ENCODE peak calls at places on chromosomes 16 and 17, in ten cellular contexts. B, H, R, X, T, D, Q, L, G and P are unnamed samples.

GRCh38 chr17:55089955-55090573 is 121.5 kb downstream of the STXBP4 start:
- DNase-seq in X (no peak), T (no peak), H (no peak), R (no peak), Q (peak), L (no peak), G (peak), D (no peak), B (no peak), P (no peak)

GRCh38 chr16:66961065-66961744 is at the start of gene CES3:
- DNase-seq in X (no peak), G (peak), L (no peak), B (no peak), D (peak), Q (peak), H (peak), T (peak), R (peak), P (peak)

GRCh38 chr17:80283116-80283852 is 22.6 kb downstream of the RNF213 start:
- DNase-seq in R (peak), B (no peak), H (no peak), T (no peak), Q (no peak), D (no peak), G (no peak), L (no peak), X (no peak), P (no peak)

GRCh38 chr17:33266116-33266515 is 27.0 kb downstream of the ASIC2 start:
- DNase-seq in X (no peak), L (no peak), R (no peak), G (no peak), T (no peak), H (no peak), D (no peak), Q (no peak), B (no peak), P (no peak)

GRCh38 chr17:81342062-81342699 is 47.1 kb upstream of the SLC38A10 start:
- DNase-seq in H (no peak), X (no peak), Q (peak), R (no peak), D (no peak), L (no peak), B (peak), G (peak), T (no peak), P (no peak)

GRCh38 chr16:65032397-65032796 is 89.5 kb downstream of the CDH11 start:
- DNase-seq in B (no peak), G (no peak), Q (no peak), L (no peak), R (no peak), T (no peak), H (no peak), D (no peak), X (no peak), P (no peak)

GRCh38 chr16:81623365-81624102 is 155.6 kb upstream of the PLCG2 start:
- DNase-seq in T (peak), L (no peak), B (no peak), R (peak), Q (peak), X (no peak), G (peak), D (peak), H (no peak), P (peak)

GRCh38 chr16:67258160-67258835 is 9.5 kb downstream of the SLC9A5 start:
- DNase-seq in B (peak), G (no peak), L (no peak), D (no peak), T (no peak), Q (no peak), X (no peak), H (no peak), R (no peak), P (no peak)

GRCh38 chr16:86563489-86564345 is 2.9 kb upstream of the FOXC2 start:
- DNase-seq in G (peak), R (peak), L (peak), Q (peak), B (peak), X (peak), D (peak), H (peak), T (peak), P (peak)

GRCh38 chr17:3982541-3983017 is 18.3 kb upstream of the ATP2A3 start:
- DNase-seq in L (no peak), X (no peak), B (no peak), G (no peak), T (no peak), D (no peak), H (no peak), R (peak), Q (no peak), P (no peak)

GRCh38 chr17:75078097-75079022 is 9.4 kb upstream of the SLC16A5 start:
- DNase-seq in T (no peak), B (no peak), R (no peak), H (no peak), L (no peak), G (peak), D (no peak), X (no peak), Q (peak), P (no peak)

GRCh38 chr17:79207957-79208356 is 133.3 kb downstream of the ENGASE start:
- DNase-seq in L (no peak), B (no peak), D (no peak), T (no peak), G (peak), Q (no peak), X (no peak), R (peak), H (no peak), P (no peak)

GRCh38 chr16:67846063-67846319 is 742 bp upstream of the NUTF2 start:
- DNase-seq in L (no peak), Q (no peak), H (no peak), B (no peak), D (no peak), X (no peak), T (no peak), G (no peak), R (no peak), P (no peak)

GRCh38 chr16:55842369-55843104 is 9.6 kb upstream of the CES1 start:
- DNase-seq in R (peak), L (no peak), X (no peak), Q (peak), T (peak), B (no peak), G (no peak), D (no peak), H (no peak), P (peak)

GRCh38 chr17:61415374-61416210 is 15.9 kb downstream of the TBX2 start:
- DNase-seq in X (no peak), L (no peak), H (no peak), G (peak), Q (no peak), R (peak), T (no peak), B (no peak), D (no peak), P (no peak)

GRCh38 chr17:35890774-35891155 is 10.6 kb upstream of the CCL5 start:
- DNase-seq in D (no peak), H (no peak), L (no peak), R (peak), G (peak), B (no peak), Q (no peak), T (no peak), X (no peak), P (no peak)

GRCh38 chr16:58236231-58236690 is 38.4 kb upstream of the CSNK2A2 start:
- DNase-seq in L (peak), G (peak), Q (peak), D (peak), B (peak), X (no peak), T (peak), H (peak), R (peak), P (peak)